ENCODE peak calls at places on chromosomes 1 and 21, in four cellular contexts. C, S, X and J are unnamed samples.

GRCh38 chr21:31520506-31521163 is 138.9 kb upstream of the SOD1 start:
- DNase-seq in S (peak; percentile 33), C (peak; percentile 19), X (no peak), J (no peak)

GRCh38 chr1:85074365-85074964 is 26.2 kb upstream of the MCOLN3 start:
- DNase-seq in C (no peak), S (no peak), X (no peak), J (no peak)

GRCh38 chr1:153478692-153479618 is 18.5 kb upstream of the S100A7 start:
- DNase-seq in S (no peak), X (no peak), C (no peak), J (no peak)

GRCh38 chr1:181479137-181479745 is 4.1 kb upstream of the CACNA1E start:
- DNase-seq in S (peak; percentile 44), C (peak; percentile 71), X (peak; percentile 61), J (peak; percentile 30)

GRCh38 chr1:108686609-108687313 is 5.3 kb upstream of the PRPF38B start:
- DNase-seq in X (no peak), S (no peak), C (peak; percentile 52), J (no peak)

GRCh38 chr1:11147371-11147770 is 41.8 kb upstream of the ANGPTL7 start:
- DNase-seq in X (no peak), S (no peak), C (peak; percentile 34), J (peak; percentile 92)

GRCh38 chr1:63010898-63011660 is 227.1 kb downstream of the ATG4C start:
- DNase-seq in C (no peak), S (no peak), X (peak; percentile 48), J (no peak)

GRCh38 chr1:230609208-230609607 is 33.1 kb upstream of the COG2 start:
- DNase-seq in C (no peak), S (no peak), X (no peak), J (no peak)

GRCh38 chr21:37631319-37632117 is 264.9 kb downstream of the DYRK1A start:
- DNase-seq in S (peak; percentile 25), X (peak; percentile 27), C (no peak), J (no peak)

GRCh38 chr1:35958558-35958957 is 27.7 kb downstream of the AGO3 start:
- DNase-seq in X (no peak), S (no peak), C (no peak), J (no peak)

GRCh38 chr1:6208723-6209660 is 3.1 kb downstream of the RNF207 start:
- DNase-seq in C (peak; percentile 42), X (peak; percentile 37), S (peak; percentile 62), J (peak; percentile 75)

GRCh38 chr1:162541619-162542141 is 19.8 kb upstream of the UAP1 start:
- DNase-seq in X (no peak), C (peak; percentile 98), S (peak; percentile 91), J (peak; percentile 66)

GRCh38 chr1:58718435-58718834 is 18.6 kb upstream of the MYSM1 start:
- DNase-seq in S (peak; percentile 13), C (peak; percentile 22), X (no peak), J (no peak)
- H2AFZ ChIP-seq in S (no peak overlapping the region), C (no peak overlapping the region), X (no peak overlapping the region), J (no peak overlapping the region)

GRCh38 chr1:242216368-242216767 is 217.5 kb upstream of the MAP1LC3C start:
- DNase-seq in S (no peak), X (no peak), C (no peak), J (no peak)

GRCh38 chr1:242219905-242220304 is 221.0 kb upstream of the MAP1LC3C start:
- DNase-seq in C (no peak), S (no peak), X (no peak), J (no peak)

GRCh38 chr1:242224426-242224825 is 225.5 kb upstream of the MAP1LC3C start:
- DNase-seq in C (no peak), S (no peak), X (no peak), J (no peak)

GRCh38 chr1:242219298-242219901 is 220.5 kb upstream of the MAP1LC3C start:
- DNase-seq in S (no peak), C (no peak), X (no peak), J (no peak)
- H3K18ac ChIP-seq in S (no peak overlapping the region), C (no peak overlapping the region), X (no peak overlapping the region), J (no peak overlapping the region)

GRCh38 chr1:115829023-115829674 is 11.8 kb downstream of the NHLH2 start:
- DNase-seq in S (peak; percentile 93), C (peak; percentile 84), X (no peak), J (peak; percentile 59)
- H3K23ac ChIP-seq in S (no peak overlapping the region), C (no peak overlapping the region), X (no peak overlapping the region), J (no peak overlapping the region)

DNA sequence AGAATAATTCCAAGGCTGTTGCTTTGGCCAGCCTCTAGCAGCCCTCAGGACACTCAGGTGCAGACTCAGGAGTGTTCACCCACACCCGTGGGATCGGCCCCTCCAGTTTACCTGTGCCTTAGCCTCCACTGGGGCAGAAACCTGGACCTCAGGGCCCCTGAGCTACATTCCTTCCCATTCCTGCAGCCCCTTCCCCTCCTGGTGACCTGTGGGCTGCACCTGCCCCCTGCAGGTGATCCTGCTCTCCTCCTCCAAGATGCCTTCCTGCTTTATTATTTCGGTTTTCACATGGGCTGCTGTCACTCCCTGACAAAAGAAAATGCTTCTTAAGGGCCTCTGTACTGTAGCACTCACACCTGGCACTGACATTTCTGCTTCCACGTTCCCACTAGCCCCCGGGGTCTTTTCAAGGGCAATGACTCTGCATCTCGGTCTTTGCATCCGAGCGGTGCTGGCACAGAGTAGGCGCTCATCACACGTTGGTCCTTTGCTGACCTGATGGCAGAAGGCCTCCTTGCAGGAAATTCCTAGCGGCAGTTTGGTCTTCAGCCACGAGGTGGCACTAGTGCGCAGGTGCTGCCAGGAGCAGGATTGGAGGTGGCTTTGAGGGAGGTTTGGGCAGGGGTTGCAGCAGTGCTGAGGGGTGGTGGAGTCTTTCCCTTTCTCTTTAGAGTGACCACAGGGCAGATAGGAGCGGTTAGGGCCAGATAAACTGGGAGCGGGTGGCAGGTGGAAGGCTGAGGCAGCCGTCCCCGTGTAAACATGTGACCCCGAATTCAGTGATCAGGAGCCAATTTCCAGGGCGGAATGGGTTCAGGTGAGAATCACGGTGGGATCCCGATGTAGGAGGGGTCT is 25.3 kb upstream of the ETV3 start:
- DNase-seq in C (peak; percentile 48), X (peak; percentile 79), S (peak; percentile 61), J (peak; percentile 85)
- H2AFZ ChIP-seq in C (peak overlapping the region; percentile 66), X (no peak overlapping the region), S (no peak overlapping the region), J (no peak overlapping the region)

GRCh38 chr1:22376001-22376400 is 75.7 kb upstream of the ZBTB40 start:
- DNase-seq in X (no peak), C (no peak), S (peak; percentile 20), J (no peak)
- H3K18ac ChIP-seq in X (no peak overlapping the region), C (no peak overlapping the region), S (no peak overlapping the region), J (no peak overlapping the region)

GRCh38 chr1:7345516-7345915 is 425.6 kb upstream of the VAMP3 start:
- DNase-seq in S (no peak), X (no peak), C (no peak), J (no peak)

GRCh38 chr1:7346070-7346596 is 425.0 kb upstream of the VAMP3 start:
- DNase-seq in X (no peak), C (no peak), S (no peak), J (no peak)

GRCh38 chr1:7350804-7351203 is 420.3 kb upstream of the VAMP3 start:
- DNase-seq in C (no peak), X (no peak), S (no peak), J (no peak)

GRCh38 chr1:7346600-7347570 is 424.2 kb upstream of the VAMP3 start:
- DNase-seq in C (no peak), S (no peak), X (no peak), J (no peak)

DNA sequence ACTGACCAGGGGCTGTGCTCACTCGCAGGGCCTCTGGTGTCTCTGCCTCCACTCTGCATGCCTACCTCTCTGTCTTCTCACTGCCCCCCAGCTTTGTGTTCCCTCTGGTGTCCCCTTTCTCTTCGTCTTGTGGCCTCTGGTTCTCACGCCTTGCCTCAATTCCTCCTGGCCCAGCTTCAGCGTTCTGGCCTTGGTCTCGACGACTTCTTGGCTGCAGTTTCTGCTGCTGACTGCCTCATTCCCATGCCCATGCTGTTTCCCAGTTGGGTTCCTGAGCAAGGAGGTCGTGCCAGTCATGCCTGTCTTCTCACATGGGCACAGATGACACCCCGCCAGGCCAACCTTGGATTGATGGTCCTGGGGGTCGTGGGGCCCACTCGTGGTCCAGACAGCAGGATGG is 423.0 kb upstream of the VAMP3 start:
- DNase-seq in S (no peak), X (no peak), C (no peak), J (no peak)
- H3K23ac ChIP-seq in S (no peak overlapping the region), X (no peak overlapping the region), C (no peak overlapping the region), J (no peak overlapping the region)

GRCh38 chr1:151613275-151613867 is 1.5 kb downstream of the SNX27 start:
- DNase-seq in C (no peak), X (no peak), S (no peak), J (no peak)
- H2AFZ ChIP-seq in C (peak overlapping the region; percentile 97), X (peak overlapping the region; percentile 97), S (no peak overlapping the region), J (peak overlapping the region; percentile 97)

GRCh38 chr1:151187205-151187604 is 2.8 kb downstream of the VPS72 start:
- DNase-seq in S (no peak), C (no peak), X (no peak), J (no peak)

GRCh38 chr1:151189638-151190445 is at the start of gene VPS72:
- DNase-seq in C (peak; percentile 88), X (peak; percentile 76), S (peak; percentile 92), J (peak; percentile 81)

GRCh38 chr1:151184211-151184610 is 5.8 kb downstream of the VPS72 start:
- DNase-seq in S (no peak), C (no peak), X (no peak), J (no peak)
- H3K18ac ChIP-seq in S (no peak overlapping the region), C (no peak overlapping the region), X (no peak overlapping the region), J (no peak overlapping the region)

GRCh38 chr1:245054105-245054831 is 100.5 kb upstream of the KIF26B start:
- DNase-seq in S (no peak), X (no peak), C (no peak), J (no peak)
- H3K23ac ChIP-seq in S (no peak overlapping the region), X (no peak overlapping the region), C (no peak overlapping the region), J (no peak overlapping the region)